ENCODE peak calls at places on chromosomes 1 and 21, in four cellular contexts. A is tibial nerve; L is activated naive CD4-positive, alpha-beta T cell; J is PC-9. B is an unnamed sample.

GRCh38 chr1:72015006-72015405 is 267.3 kb downstream of the NEGR1 start:
- DNase-seq in J (no peak), L (no peak), A (no peak), B (no peak)

GRCh38 chr1:167467126-167467725 is 51.1 kb downstream of the CD247 start:
- DNase-seq in L (no peak), J (no peak), A (no peak), B (peak)

GRCh38 chr1:160204526-160205241 is 500 bp upstream of the PEA15 start:
- DNase-seq in L (no peak), A (no peak), J (no peak), B (no peak)

GRCh38 chr1:119359730-119360129 is 8.9 kb upstream of the HAO2 start:
- DNase-seq in L (no peak), A (no peak), J (no peak), B (no peak)

GRCh38 chr1:10283318-10283984 is 73.1 kb downstream of the KIF1B start:
- DNase-seq in L (no peak), J (peak), A (no peak), B (no peak)

GRCh38 chr1:6868371-6869001 is 83.2 kb downstream of the CAMTA1 start:
- DNase-seq in J (no peak), A (no peak), L (no peak), B (no peak)

GRCh38 chr21:34517491-34518245 is 5.7 kb upstream of the KCNE1 start:
- DNase-seq in J (no peak), L (no peak), A (no peak), B (peak)

GRCh38 chr21:38083534-38083933 is 167.3 kb upstream of the KCNJ6 start:
- DNase-seq in J (no peak), L (no peak), A (no peak), B (no peak)

GRCh38 chr1:82446955-82447354 is 646.2 kb downstream of the ADGRL2 start:
- DNase-seq in J (no peak), A (no peak), L (no peak), B (no peak)

GRCh38 chr1:56301791-56302190 is 277.6 kb downstream of the PLPP3 start:
- DNase-seq in J (no peak), L (no peak), A (no peak), B (no peak)

GRCh38 chr1:224300346-224300745 is 29.6 kb downstream of the NVL start:
- DNase-seq in A (no peak), L (no peak), J (peak), B (no peak)

GRCh38 chr1:79161077-79161476 is 154.5 kb upstream of the ADGRL4 start:
- DNase-seq in L (no peak), J (peak), A (no peak), B (no peak)

GRCh38 chr1:54982739-54983138 is 2.3 kb downstream of the TMEM61 start:
- DNase-seq in A (no peak), J (no peak), L (no peak), B (no peak)

GRCh38 chr1:110107867-110108469 is 4.3 kb upstream of the UBL4B start:
- DNase-seq in L (no peak), J (no peak), A (no peak), B (no peak)

GRCh38 chr1:39003787-39004186 is 12.7 kb downstream of the AKIRIN1 start:
- DNase-seq in J (no peak), A (no peak), L (no peak), B (no peak)

GRCh38 chr1:5514519-5515183 is 477.6 kb downstream of the NPHP4 start:
- DNase-seq in A (peak), L (peak), J (no peak), B (peak)

GRCh38 chr1:26003756-26004155 is 5.9 kb upstream of the PAFAH2 start:
- DNase-seq in L (no peak), A (no peak), J (no peak), B (no peak)

GRCh38 chr1:165241321-165241720 is 115.2 kb downstream of the LMX1A start:
- DNase-seq in L (no peak), J (no peak), A (no peak), B (no peak)

GRCh38 chr1:188988589-188988988 is 1489.1 kb downstream of the BRINP3 start:
- DNase-seq in L (no peak), J (no peak), A (no peak), B (no peak)

GRCh38 chr1:160117709-160118183 is 2.2 kb downstream of the ATP1A2 start:
- DNase-seq in A (peak), L (no peak), J (no peak), B (peak)

GRCh38 chr1:248757784-248758195 is 2.2 kb upstream of the LYPD8 start:
- DNase-seq in L (no peak), A (no peak), J (no peak), B (no peak)

GRCh38 chr1:15406911-15407559 is 2.7 kb upstream of the EFHD2 start:
- DNase-seq in L (no peak), J (no peak), A (no peak), B (no peak)

GRCh38 chr1:23343246-23344110 is 606 bp downstream of the HNRNPR start:
- DNase-seq in A (no peak), L (no peak), J (peak), B (peak)

GRCh38 chr21:17610862-17611261 is 1.8 kb downstream of the BTG3 start:
- DNase-seq in J (no peak), A (no peak), L (no peak), B (no peak)

GRCh38 chr21:45259206-45259795 is 28.4 kb downstream of the POFUT2 start:
- DNase-seq in L (no peak), A (no peak), J (no peak), B (peak)

GRCh38 chr1:96698332-96698983 is 23.1 kb upstream of the PTBP2 start:
- DNase-seq in A (no peak), J (no peak), L (no peak), B (no peak)

GRCh38 chr1:198359024-198359653 is 181.3 kb downstream of the ATP6V1G3 start:
- DNase-seq in L (no peak), J (no peak), A (no peak), B (no peak)

GRCh38 chr1:161008857-161009554 is 11.9 kb downstream of the F11R start:
- DNase-seq in J (peak), L (no peak), A (no peak), B (no peak)

GRCh38 chr1:225253784-225254183 is 174.1 kb downstream of the LBR start:
- DNase-seq in J (peak), L (no peak), A (no peak), B (no peak)

GRCh38 chr1:2049517-2050481 is at the start of gene PRKCZ:
- DNase-seq in L (peak), A (no peak), J (peak), B (peak)

GRCh38 chr1:153534226-153534932 is 1.4 kb downstream of the S100A6 start:
- DNase-seq in L (no peak), A (no peak), J (peak), B (no peak)

GRCh38 chr1:16989676-16990391 is 9.4 kb upstream of the MFAP2 start:
- DNase-seq in A (no peak), L (no peak), J (no peak), B (no peak)

GRCh38 chr1:2079396-2080085 is 29.3 kb downstream of the PRKCZ start:
- DNase-seq in L (no peak), A (no peak), J (no peak), B (no peak)

B was measured in H7.